ENCODE peak calls at places on chromosomes 11 and 22, in six cellular contexts. F is GM12865; R is endodermal cell; B is ovary; M is activated T-cell treated with anti-CD3 and anti-CD28 coated beads, Interleukin-2, amount 50 U/mL, for 72 hours; H is cardiac fibroblast. A is an unnamed sample.

GRCh38 chr22:38271927-38272372 is 860 bp downstream of the TMEM184B start:
- DNase-seq in F (no peak), R (peak; percentile 76), B (peak; percentile 53), M (no peak), H (peak; percentile 20), A (no peak)

GRCh38 chr11:100637706-100638105 is 49.4 kb upstream of the ARHGAP42 start:
- DNase-seq in F (no peak), R (no peak), B (no peak), M (no peak), H (peak; percentile 5), A (no peak)

GRCh38 chr11:66668653-66669430 is 8.8 kb downstream of the RBM4B start:
- DNase-seq in F (no peak), R (no peak), B (no peak), M (no peak), H (no peak), A (no peak)

GRCh38 chr11:7600205-7600775 is 73.0 kb downstream of the CYB5R2 start:
- DNase-seq in F (no peak), R (peak; percentile 80), B (no peak), M (no peak), H (peak; percentile 93), A (no peak)

GRCh38 chr11:94574193-94574961 is 7.2 kb downstream of the PIWIL4 start:
- DNase-seq in F (no peak), R (no peak), B (no peak), M (no peak), H (peak; percentile 64), A (no peak)

GRCh38 chr11:69553416-69554357 is 72.2 kb downstream of the LINC01488 start:
- DNase-seq in F (no peak), R (no peak), B (no peak), M (no peak), H (no peak), A (no peak)

GRCh38 chr11:111748035-111748804 is 18.0 kb downstream of the PPP2R1B start:
- DNase-seq in F (no peak), R (no peak), B (no peak), M (no peak), H (no peak), A (no peak)

GRCh38 chr11:41400124-41400523 is 59.3 kb downstream of the LRRC4C start:
- DNase-seq in F (no peak), R (no peak), B (no peak), M (no peak), H (no peak), A (no peak)

GRCh38 chr11:127493330-127493729 is 492.8 kb upstream of the KIRREL3 start:
- DNase-seq in F (peak; percentile 31), R (peak; percentile 52), B (no peak), M (no peak), H (no peak), A (no peak)

GRCh38 chr11:35218956-35219355 is 80.0 kb downstream of the CD44 start:
- DNase-seq in F (no peak), R (no peak), B (no peak), M (no peak), H (peak; percentile 51), A (no peak)

GRCh38 chr11:68751331-68751856 is at the start of gene TESMIN:
- DNase-seq in F (peak; percentile 88), R (peak; percentile 99), B (peak; percentile 96), M (peak; percentile 92), H (peak; percentile 74), A (peak; percentile 35)

GRCh38 chr11:67484847-67485311 is 2.1 kb downstream of the AIP start:
- DNase-seq in F (peak; percentile 85), R (peak; percentile 37), B (peak; percentile 20), M (peak; percentile 81), H (no peak), A (no peak)

GRCh38 chr11:59076876-59077571 is 9.1 kb upstream of the GLYATL1B start:
- DNase-seq in F (peak; percentile 47), R (no peak), B (no peak), M (no peak), H (no peak), A (no peak)

GRCh38 chr22:42343136-42343484 is 72.7 kb upstream of the TCF20 start:
- DNase-seq in F (no peak), R (no peak), B (peak; percentile 47), M (peak; percentile 20), H (no peak), A (no peak)

GRCh38 chr11:118622376-118623290 is 15.2 kb downstream of the PHLDB1 start:
- DNase-seq in F (no peak), R (no peak), B (peak; percentile 30), M (no peak), H (peak; percentile 67), A (no peak)

GRCh38 chr22:36722055-36722454 is 18.5 kb upstream of the CACNG2 start:
- DNase-seq in F (no peak), R (no peak), B (no peak), M (no peak), H (no peak), A (no peak)

GRCh38 chr11:35721576-35722341 is 59.2 kb downstream of the TRIM44 start:
- DNase-seq in F (peak; percentile 42), R (no peak), B (no peak), M (no peak), H (no peak), A (no peak)

GRCh38 chr11:116415095-116415494 is 357.7 kb downstream of the BUD13 start:
- DNase-seq in F (no peak), R (peak; percentile 64), B (no peak), M (no peak), H (no peak), A (no peak)

GRCh38 chr11:119318240-119319135 is 1.6 kb upstream of the MCAM start:
- DNase-seq in F (peak; percentile 94), R (peak; percentile 88), B (no peak), M (peak; percentile 43), H (peak; percentile 73), A (no peak)

GRCh38 chr22:36950797-36951590 is 37.6 kb downstream of the CSF2RB start:
- DNase-seq in F (no peak), R (no peak), B (no peak), M (no peak), H (no peak), A (no peak)